ENCODE peak calls at places on chromosomes 16 and 17, in four cellular contexts. C is effector memory CD4-positive, alpha-beta T cell; X is A549; D is sigmoid colon. W is an unnamed sample.

GRCh38 chr17:44916059-44916780 is 920 bp upstream of the GFAP start:
- DNase-seq in X (no peak), C (no peak), D (no peak), W (peak; percentile 49)

GRCh38 chr16:84970447-84971127 is 40.7 kb downstream of the ZDHHC7 start:
- DNase-seq in X (peak; percentile 89), C (peak; percentile 69), D (peak; percentile 92), W (peak; percentile 85)

GRCh38 chr17:68383443-68384321 is 73.6 kb downstream of the WIPI1 start:
- DNase-seq in C (no peak), D (peak; percentile 58), X (peak; percentile 50), W (peak; percentile 95)

GRCh38 chr17:6471531-6472465 is 27.5 kb downstream of the PIMREG start:
- DNase-seq in C (no peak), D (no peak), X (peak; percentile 38), W (no peak)

GRCh38 chr17:81391964-81392908 is 3.0 kb upstream of the BAHCC1 start:
- DNase-seq in D (peak; percentile 90), X (no peak), C (no peak), W (peak; percentile 62)

GRCh38 chr17:81884520-81884919 is 6.9 kb downstream of the ALYREF start:
- DNase-seq in D (no peak), X (no peak), C (no peak), W (peak; percentile 42)

GRCh38 chr16:4103741-4104140 is 12.5 kb downstream of the ADCY9 start:
- DNase-seq in D (peak; percentile 14), C (no peak), X (no peak), W (no peak)

GRCh38 chr16:85555549-85556455 is 57.3 kb upstream of the GSE1 start:
- DNase-seq in C (no peak), X (peak; percentile 18), D (no peak), W (peak; percentile 89)

GRCh38 chr17:75753514-75754377 is 11.2 kb downstream of the GALK1 start:
- DNase-seq in D (peak; percentile 89), X (no peak), C (peak; percentile 61), W (peak; percentile 82)

GRCh38 chr16:53041196-53041977 is 11.3 kb downstream of the CHD9NB start:
- DNase-seq in X (no peak), C (no peak), D (peak; percentile 87), W (peak; percentile 90)

GRCh38 chr16:54277845-54278703 is 8.5 kb downstream of the IRX3 start:
- DNase-seq in D (no peak), C (no peak), X (no peak), W (no peak)

GRCh38 chr16:50999181-50999580 is 151.9 kb downstream of the SALL1 start:
- DNase-seq in X (no peak), C (no peak), D (no peak), W (no peak)

GRCh38 chr17:19344311-19345066 is 18.0 kb downstream of the B9D1 start:
- DNase-seq in D (peak; percentile 65), X (no peak), C (no peak), W (no peak)

GRCh38 chr16:1818204-1818872 is 8.3 kb downstream of the HAGH start:
- DNase-seq in C (no peak), D (no peak), X (no peak), W (no peak)

GRCh38 chr17:67659028-67659427 is 58.7 kb upstream of the NOL11 start:
- DNase-seq in X (no peak), D (no peak), C (no peak), W (no peak)

GRCh38 chr16:75026892-75027391 is 28.1 kb downstream of the ZNRF1 start:
- DNase-seq in X (no peak), C (no peak), D (no peak), W (no peak)

GRCh38 chr16:5836979-5837670 is 739.5 kb upstream of the EEF2KMT start:
- DNase-seq in C (no peak), D (no peak), X (no peak), W (no peak)

GRCh38 chr17:78896091-78896833 is 6.7 kb downstream of the CEP295NL start:
- DNase-seq in D (peak; percentile 77), X (no peak), C (no peak), W (no peak)

GRCh38 chr17:2598166-2598565 is 4.7 kb downstream of the PAFAH1B1 start:
- DNase-seq in X (no peak), D (no peak), C (no peak), W (no peak)

GRCh38 chr17:41734139-41734948 is at the start of gene HAP1:
- DNase-seq in X (peak; percentile 76), C (no peak), D (no peak), W (peak; percentile 63)

GRCh38 chr16:27460663-27461482 is 58.9 kb downstream of the IL21R start:
- DNase-seq in C (no peak), X (no peak), D (no peak), W (no peak)

GRCh38 chr17:51652529-51652928 is 392.2 kb downstream of the UTP18 start:
- DNase-seq in C (no peak), X (no peak), D (no peak), W (no peak)

GRCh38 chr16:65122974-65123845 is 1.3 kb upstream of the CDH11 start:
- DNase-seq in X (no peak), D (peak; percentile 87), C (no peak), W (peak; percentile 55)

GRCh38 chr17:41523787-41524186 is 4.3 kb downstream of the KRT19 start:
- DNase-seq in X (no peak), D (no peak), C (no peak), W (no peak)

GRCh38 chr17:56978441-56979090 is 635 bp downstream of the SCPEP1 start:
- DNase-seq in X (no peak), D (no peak), C (no peak), W (no peak)

GRCh38 chr17:41957058-41957868 is 9.3 kb upstream of the CNP start:
- DNase-seq in X (no peak), D (no peak), C (no peak), W (peak; percentile 59)

GRCh38 chr16:28925386-28926228 is 569 bp upstream of the RABEP2 start:
- DNase-seq in C (peak; percentile 67), D (peak; percentile 87), X (peak; percentile 84), W (peak; percentile 87)

DNA sequence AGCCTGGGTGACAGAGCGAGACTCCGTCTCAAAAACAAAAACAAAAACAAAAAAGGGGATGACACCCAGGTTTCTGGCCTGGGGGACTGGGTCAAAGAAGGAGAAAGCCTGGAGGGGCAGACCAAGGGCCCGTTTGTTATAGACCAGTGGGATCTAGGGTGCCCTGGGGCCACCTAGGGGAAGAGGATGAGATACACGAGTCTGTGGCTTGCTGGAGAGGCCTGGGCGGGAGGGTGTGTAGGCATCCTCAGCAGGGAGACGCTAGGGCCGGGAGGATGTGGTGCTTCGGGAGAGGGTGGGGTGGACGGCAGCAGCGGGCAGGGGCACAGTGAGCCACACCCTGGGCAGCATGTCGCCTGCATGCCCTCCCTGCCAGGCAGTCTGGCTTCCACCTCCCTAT is 17.1 kb upstream of the CRK start:
- DNase-seq in X (no peak), C (no peak), D (no peak), W (no peak)
- H3K27ac ChIP-seq in X (no peak overlapping the region), C (no peak overlapping the region), D (no peak overlapping the region), W (no peak overlapping the region)

DNA sequence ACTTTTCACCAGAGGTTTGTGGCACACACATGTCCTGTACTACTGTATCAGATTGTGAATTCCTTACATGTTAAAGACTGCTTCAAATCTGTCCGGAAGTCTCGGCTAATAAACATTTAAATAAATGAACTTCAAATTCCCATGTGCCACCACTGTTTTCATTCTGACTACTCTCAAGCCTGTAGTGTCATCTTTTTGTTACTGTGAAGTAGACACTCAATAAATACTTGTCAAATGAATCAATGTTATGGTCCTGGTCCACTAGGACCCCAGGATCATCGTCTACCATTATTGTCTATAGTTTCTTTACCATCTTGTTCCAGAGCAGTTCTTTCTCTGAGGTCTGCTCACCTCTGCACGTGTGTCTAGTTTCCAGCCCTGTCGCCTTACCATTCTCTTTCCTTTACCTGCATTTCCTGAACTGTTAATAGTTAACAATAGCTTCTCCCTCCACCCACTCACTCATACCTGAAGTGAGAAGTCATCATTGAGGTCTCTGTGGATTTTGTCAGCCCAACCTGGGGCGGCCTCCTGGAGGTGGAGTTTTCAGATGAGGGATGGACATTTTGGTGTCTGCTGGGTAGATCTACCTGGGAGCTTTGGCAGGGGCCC is 333.0 kb downstream of the SEC14L1 start:
- DNase-seq in X (no peak), C (no peak), D (no peak), W (no peak)
- H3K4me1 ChIP-seq in X (peaks cover 69% of the 10 kb centered on the region), C (peaks cover 96% of the 10 kb centered on the region), D (peaks cover 97% of the 10 kb centered on the region), W (peaks cover 82% of the 10 kb centered on the region)

DNA sequence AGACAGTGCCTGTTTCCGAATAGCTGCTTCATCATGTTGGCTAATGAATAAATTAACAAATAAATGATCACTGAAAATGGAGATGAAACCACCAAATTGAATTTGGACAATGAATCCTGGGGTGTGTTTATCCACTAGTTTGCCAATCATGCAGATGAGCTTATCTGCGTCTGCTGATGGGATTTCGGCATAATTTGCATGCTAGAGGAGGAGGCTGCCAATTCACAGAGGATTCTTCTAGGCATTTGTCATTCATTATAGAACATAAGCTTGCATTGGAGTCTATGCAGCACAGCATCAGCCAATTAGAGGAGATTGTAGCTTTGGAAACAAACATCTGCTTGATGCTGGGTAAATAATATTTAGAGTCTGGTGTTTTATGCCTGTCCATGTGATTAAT is 123.1 kb downstream of the NPIPB5 start:
- DNase-seq in C (no peak), X (no peak), D (no peak), W (no peak)
- H3K27ac ChIP-seq in C (no peak overlapping the region), X (no peak overlapping the region), D (no peak overlapping the region), W (no peak overlapping the region)

GRCh38 chr17:65022751-65023421 is 33.7 kb downstream of the GNA13 start:
- DNase-seq in C (no peak), D (no peak), X (no peak), W (peak; percentile 20)
- H3K4me1 ChIP-seq in C (peaks cover 37% of the 10 kb centered on the region), D (peaks cover 76% of the 10 kb centered on the region), X (peaks cover 89% of the 10 kb centered on the region), W (peaks cover 8% of the 10 kb centered on the region)

GRCh38 chr16:66881560-66881959 is 1.2 kb downstream of the PDP2 start:
- DNase-seq in X (no peak), C (no peak), D (no peak), W (no peak)
- H3K27ac ChIP-seq in X (no peak overlapping the region), C (no peak overlapping the region), D (no peak overlapping the region), W (no peak overlapping the region)

DNA sequence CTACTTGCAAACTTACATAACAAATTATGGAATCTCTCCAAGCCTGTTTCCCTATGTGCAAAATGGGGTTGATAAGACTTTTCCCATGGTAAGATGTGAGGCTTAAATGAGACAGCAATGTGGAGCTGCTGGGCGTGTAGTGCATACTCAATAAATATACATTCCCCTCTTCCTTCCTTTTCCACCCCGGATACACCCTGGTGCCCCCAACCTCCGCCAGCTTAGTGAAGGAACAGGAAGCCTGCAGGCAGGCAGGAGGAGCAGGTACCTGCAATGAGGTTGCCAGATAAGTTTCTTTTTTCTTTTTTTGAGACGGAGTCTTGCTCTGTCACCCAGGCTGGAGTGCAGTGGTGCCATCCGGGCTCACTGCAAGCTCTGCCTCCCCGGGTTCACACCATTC is 14.9 kb downstream of the C17orf50 start:
- DNase-seq in D (no peak), X (no peak), C (no peak), W (no peak)
- H3K4me1 ChIP-seq in D (peaks cover 57% of the 10 kb centered on the region), X (peaks cover 35% of the 10 kb centered on the region), C (no peaks in the 10 kb centered on the region), W (peaks cover 17% of the 10 kb centered on the region)

GRCh38 chr17:59375858-59376257 is 44.4 kb downstream of the YPEL2 start:
- DNase-seq in X (no peak), D (no peak), C (no peak), W (no peak)

GRCh38 chr17:59380474-59380873 is 49.0 kb downstream of the YPEL2 start:
- DNase-seq in C (no peak), D (peak; percentile 24), X (no peak), W (no peak)

GRCh38 chr17:59373879-59374495 is 42.5 kb downstream of the YPEL2 start:
- DNase-seq in C (no peak), D (peak; percentile 78), X (no peak), W (no peak)

GRCh38 chr17:59378621-59379194 is 47.3 kb downstream of the YPEL2 start:
- DNase-seq in X (no peak), C (no peak), D (peak; percentile 57), W (peak; percentile 83)

GRCh38 chr17:59377410-59377809 is 46.0 kb downstream of the YPEL2 start:
- DNase-seq in C (no peak), D (peak; percentile 54), X (no peak), W (no peak)
- H3K27ac ChIP-seq in C (no peak overlapping the region), D (peak overlapping the region; percentile 94), X (no peak overlapping the region), W (peak overlapping the region; percentile 22)

W was measured in cardiac muscle cell.